ENCODE peak calls at places on chromosomes 16 and 17, in ten cellular contexts. G is activated CD4-positive, alpha-beta T cell treated with anti-CD3 and anti-CD28 coated beads, Interleukin-2, amount 50 U/mL, for 1 hour; T is aorta; O is activated CD4-positive, alpha-beta memory T cell treated with anti-CD3 and anti-CD28 coated beads, Interleukin-2, amount 10 ng/mL, durations not matched to agents 7 days and 5 days; E is T-helper 2 cell; I is hepatocyte; H is T-helper 1 cell; Y is anterior cingulate cortex; L is memory B cell; B is small intestine. D is an unnamed sample.

GRCh38 chr17:15261818-15262290 is 3.3 kb downstream of the PMP22 start:
- DNase-seq in E (no peak), G (no peak), T (no peak), I (no peak), H (no peak), O (no peak), B (peak), Y (no peak), L (no peak), D (no peak)

GRCh38 chr16:70725024-70725911 is 39.4 kb upstream of the MTSS2 start:
- DNase-seq in L (no peak), I (peak), E (no peak), O (no peak), T (no peak), G (no peak), B (no peak), H (no peak), Y (no peak), D (no peak)

GRCh38 chr17:31477417-31478055 is 86.1 kb downstream of the RAB11FIP4 start:
- DNase-seq in B (no peak), G (no peak), E (no peak), I (no peak), O (no peak), Y (no peak), T (no peak), L (no peak), H (no peak), D (no peak)

GRCh38 chr16:3934491-3935185 is 54.1 kb upstream of the CREBBP start:
- DNase-seq in L (no peak), I (no peak), Y (no peak), T (peak), B (no peak), O (no peak), G (no peak), E (no peak), H (no peak), D (no peak)

GRCh38 chr17:69286257-69286656 is 40.7 kb downstream of the ABCA5 start:
- DNase-seq in T (no peak), H (no peak), L (no peak), E (no peak), B (no peak), I (no peak), O (no peak), G (no peak), Y (no peak), D (no peak)

GRCh38 chr17:7479389-7480192 is at the start of gene ZBTB4:
- DNase-seq in H (peak), O (peak), I (peak), G (peak), T (peak), Y (no peak), E (peak), L (peak), B (peak), D (peak)

GRCh38 chr16:73448970-73449369 is 401.0 kb upstream of the ZFHX3 start:
- DNase-seq in E (no peak), B (no peak), I (no peak), G (no peak), O (no peak), L (no peak), T (no peak), H (no peak), Y (no peak), D (no peak)

GRCh38 chr16:87686697-87687570 is 78.9 kb downstream of the KLHDC4 start:
- DNase-seq in E (no peak), L (no peak), Y (no peak), T (no peak), H (no peak), I (no peak), B (no peak), O (no peak), G (no peak), D (no peak)

GRCh38 chr16:15807603-15808009 is 49.2 kb downstream of the MYH11 start:
- DNase-seq in O (no peak), Y (no peak), L (no peak), I (no peak), E (no peak), H (no peak), B (no peak), T (peak), G (no peak), D (no peak)

GRCh38 chr17:80830020-80830780 is 161.4 kb upstream of the CHMP6 start:
- DNase-seq in B (no peak), L (no peak), I (no peak), H (no peak), T (peak), G (no peak), Y (no peak), E (no peak), O (no peak), D (no peak)